ENCODE peak calls at places on chromosomes 11 and 22, in seven cellular contexts. I is body of pancreas; Q is NCI-H1092; A is D721Med; X is mucosa of gallbladder; M is CD8-positive, alpha-beta memory T cell; W is T-cell. C is an unnamed sample.

GRCh38 chr11:104191124-104191523 is 27.2 kb upstream of the PDGFD start:
- DNase-seq in I (no peak), Q (no peak), A (no peak), X (no peak), M (no peak), W (no peak), C (no peak)

GRCh38 chr22:28981818-28982499 is 79.7 kb downstream of the C22orf31 start:
- DNase-seq in I (no peak), Q (no peak), A (no peak), X (no peak), M (no peak), W (no peak), C (no peak)

GRCh38 chr11:134008593-134008992 is 51.8 kb upstream of the IGSF9B start:
- DNase-seq in I (no peak), Q (no peak), A (no peak), X (peak; percentile 62), M (no peak), W (no peak), C (peak; percentile 57)

GRCh38 chr11:37171451-37171850 is 573.4 kb upstream of the RAG2 start:
- DNase-seq in I (no peak), Q (no peak), A (no peak), X (no peak), M (no peak), W (no peak), C (no peak)

GRCh38 chr11:126898802-126899201 is 101.8 kb downstream of the KIRREL3 start:
- DNase-seq in I (no peak), Q (no peak), A (no peak), X (no peak), M (no peak), W (no peak), C (no peak)

GRCh38 chr11:100923555-100923954 is 206.1 kb downstream of the PGR start:
- DNase-seq in I (no peak), Q (no peak), A (no peak), X (no peak), M (no peak), W (no peak), C (no peak)

GRCh38 chr11:23473782-23474181 is 613.5 kb upstream of the CCDC179 start:
- DNase-seq in I (no peak), Q (no peak), A (no peak), X (no peak), M (no peak), W (no peak), C (no peak)

GRCh38 chr11:9850224-9850895 is 186.5 kb downstream of the SWAP70 start:
- DNase-seq in I (no peak), Q (no peak), A (no peak), X (no peak), M (no peak), W (no peak), C (no peak)

GRCh38 chr22:17359501-17359900 is 9.8 kb upstream of the CECR2 start:
- DNase-seq in I (no peak), Q (no peak), A (no peak), X (no peak), M (no peak), W (no peak), C (no peak)

GRCh38 chr11:3954448-3955298 is 99.2 kb downstream of the STIM1 start:
- DNase-seq in I (no peak), Q (no peak), A (no peak), X (no peak), M (no peak), W (no peak), C (no peak)

GRCh38 chr11:62500066-62501035 is 46.3 kb downstream of the AHNAK start:
- DNase-seq in I (no peak), Q (no peak), A (no peak), X (peak; percentile 86), M (no peak), W (no peak), C (no peak)

GRCh38 chr11:48116843-48117242 is 99.8 kb upstream of the OR4B1 start:
- DNase-seq in I (no peak), Q (no peak), A (no peak), X (no peak), M (no peak), W (no peak), C (no peak)

GRCh38 chr11:61067782-61068181 is 34.5 kb upstream of the CD5 start:
- DNase-seq in I (peak; percentile 2), Q (no peak), A (no peak), X (no peak), M (no peak), W (no peak), C (no peak)

GRCh38 chr11:40274017-40274416 is 1185.4 kb downstream of the LRRC4C start:
- DNase-seq in I (no peak), Q (no peak), A (no peak), X (no peak), M (no peak), W (no peak), C (peak; percentile 39)

GRCh38 chr22:20591295-20591645 is 83.9 kb downstream of the MED15 start:
- DNase-seq in I (no peak), Q (no peak), A (no peak), X (no peak), M (no peak), W (no peak), C (no peak)

GRCh38 chr11:7643323-7643722 is 30.0 kb downstream of the CYB5R2 start:
- DNase-seq in I (no peak), Q (no peak), A (no peak), X (no peak), M (no peak), W (no peak), C (no peak)

GRCh38 chr11:118338637-118339061 is 3.9 kb downstream of the CD3D start:
- DNase-seq in I (no peak), Q (no peak), A (no peak), X (peak; percentile 52), M (peak; percentile 80), W (peak; percentile 88), C (no peak)

GRCh38 chr11:119337581-119338317 is 2.9 kb downstream of the C1QTNF5 start:
- DNase-seq in I (no peak), Q (no peak), A (no peak), X (no peak), M (no peak), W (no peak), C (no peak)

GRCh38 chr22:45966320-45966891 is 10.6 kb downstream of the WNT7B start:
- DNase-seq in I (peak; percentile 31), Q (peak; percentile 9), A (no peak), X (no peak), M (no peak), W (peak; percentile 29), C (no peak)

GRCh38 chr22:19825016-19825339 is 29.7 kb downstream of the GNB1L start:
- DNase-seq in I (peak; percentile 5), Q (no peak), A (no peak), X (peak; percentile 7), M (no peak), W (no peak), C (no peak)